ENCODE peak calls at places on chromosomes 16 and 17, in six cellular contexts. M, P, R, E, Z and L are unnamed samples.

GRCh38 chr16:86026136-86026905 is 127.4 kb downstream of the IRF8 start:
- DNase-seq in M (no peak), P (no peak), R (no peak), E (no peak), Z (no peak), L (no peak)

GRCh38 chr16:73047221-73047535 is 750 bp downstream of the ZFHX3 start:
- DNase-seq in M (no peak), P (no peak), R (no peak), E (no peak), Z (no peak), L (no peak)

GRCh38 chr16:75377971-75378386 is 55.3 kb downstream of the CFDP1 start:
- DNase-seq in M (peak), P (no peak), R (no peak), E (no peak), Z (no peak), L (peak)

GRCh38 chr17:27539794-27540193 is 83.5 kb downstream of the KSR1 start:
- DNase-seq in M (no peak), P (no peak), R (no peak), E (no peak), Z (no peak), L (no peak)

GRCh38 chr16:57966133-57966805 is 4.7 kb downstream of the CNGB1 start:
- DNase-seq in M (no peak), P (no peak), R (no peak), E (no peak), Z (no peak), L (no peak)

GRCh38 chr17:5077781-5078105 is 524 bp upstream of the ZFP3 start:
- DNase-seq in M (no peak), P (no peak), R (no peak), E (no peak), Z (no peak), L (no peak)

GRCh38 chr16:69833791-69834282 is 71.7 kb downstream of the WWP2 start:
- DNase-seq in M (no peak), P (no peak), R (no peak), E (no peak), Z (no peak), L (no peak)

GRCh38 chr17:27247071-27247957 is 46.6 kb upstream of the WSB1 start:
- DNase-seq in M (peak), P (peak), R (no peak), E (no peak), Z (no peak), L (peak)

GRCh38 chr17:75631353-75631752 is 1.9 kb upstream of the SMIM5 start:
- DNase-seq in M (no peak), P (no peak), R (no peak), E (no peak), Z (no peak), L (no peak)

GRCh38 chr17:5800646-5801045 is 216.3 kb upstream of the NLRP1 start:
- DNase-seq in M (no peak), P (no peak), R (no peak), E (no peak), Z (no peak), L (no peak)

GRCh38 chr17:35557353-35557752 is 3.3 kb downstream of the SLFN14 start:
- DNase-seq in M (no peak), P (no peak), R (no peak), E (no peak), Z (no peak), L (no peak)